ENCODE peak calls at places on chromosome 17, in eight cellular contexts. Q is WTC11; S is DMS 273 treated with DMSO at 0.1 percent for 48 hours; I is effector CD4-positive, alpha-beta T cell; M is NB4; J is GM12891; C is small intestine; W is HS-27A. G is an unnamed sample.

GRCh38 chr17:50522766-50523165 is 9.8 kb upstream of the EPN3 start:
- DNase-seq in J (no peak), Q (no peak), S (no peak), W (no peak), I (no peak), C (no peak), M (no peak), G (no peak)

GRCh38 chr17:42772945-42773289 is 332 bp upstream of the VPS25 start:
- DNase-seq in S (no peak), M (no peak), J (no peak), Q (no peak), C (no peak), I (no peak), W (no peak), G (no peak)

GRCh38 chr17:55772086-55772485 is 21.2 kb downstream of the PCTP start:
- DNase-seq in I (no peak), J (no peak), Q (no peak), M (peak), W (no peak), C (no peak), S (no peak), G (no peak)

GRCh38 chr17:43568506-43569082 is 22.5 kb upstream of the ETV4 start:
- DNase-seq in J (no peak), I (no peak), C (no peak), Q (no peak), S (no peak), M (no peak), W (no peak), G (no peak)

GRCh38 chr17:72518810-72519597 is 398.2 kb downstream of the SOX9 start:
- DNase-seq in S (no peak), W (no peak), Q (no peak), M (no peak), J (no peak), I (no peak), C (peak), G (peak)

GRCh38 chr17:74569392-74570003 is 2.2 kb upstream of the CD300H start:
- DNase-seq in W (peak), J (no peak), C (no peak), S (no peak), Q (no peak), M (peak), I (no peak), G (no peak)

GRCh38 chr17:28615260-28615940 is 1.4 kb upstream of the RSKR start:
- DNase-seq in C (no peak), S (no peak), M (no peak), W (no peak), Q (no peak), I (no peak), J (no peak), G (no peak)

GRCh38 chr17:42472709-42473521 is 14.2 kb downstream of the ATP6V0A1 start:
- DNase-seq in J (no peak), I (no peak), Q (no peak), M (no peak), C (no peak), W (no peak), S (no peak), G (no peak)

GRCh38 chr17:50638851-50639767 is 4.4 kb downstream of the ABCC3 start:
- DNase-seq in C (peak), W (peak), I (no peak), S (peak), J (no peak), Q (no peak), M (peak), G (no peak)

GRCh38 chr17:63405741-63406261 is 40.3 kb downstream of the CYB561 start:
- DNase-seq in Q (no peak), S (peak), M (peak), W (no peak), I (no peak), J (no peak), C (peak), G (no peak)

GRCh38 chr17:30243568-30243967 is 8.1 kb upstream of the SLC6A4 start:
- DNase-seq in I (no peak), J (no peak), M (no peak), W (no peak), Q (no peak), C (no peak), S (no peak), G (no peak)

GRCh38 chr17:10657123-10657522 is at the start of gene MYH3:
- DNase-seq in C (no peak), I (no peak), W (no peak), J (no peak), Q (no peak), S (no peak), M (no peak), G (no peak)

GRCh38 chr17:14448816-14449215 is 147.9 kb downstream of the HS3ST3B1 start:
- DNase-seq in M (no peak), W (no peak), C (no peak), J (no peak), S (no peak), I (no peak), Q (no peak), G (no peak)

GRCh38 chr17:21176996-21177395 is 37.0 kb downstream of the TMEM11 start:
- DNase-seq in M (no peak), J (no peak), I (no peak), C (no peak), W (no peak), S (no peak), Q (no peak), G (no peak)

GRCh38 chr17:52681486-52681885 is 523.0 kb upstream of the CA10 start:
- DNase-seq in Q (no peak), C (no peak), S (no peak), M (no peak), J (no peak), I (no peak), W (no peak), G (no peak)